ENCODE peak calls at places on chromosomes 12 and 14, in six cellular contexts. P, W, M, A, V and R are unnamed samples.

GRCh38 chr12:62123721-62124203 is 136.4 kb upstream of the USP15 start:
- DNase-seq in W (peak), V (no peak), P (peak), A (peak), M (peak), R (peak)

GRCh38 chr14:51302319-51303030 is 62.4 kb downstream of the TMX1 start:
- DNase-seq in A (no peak), V (no peak), W (no peak), M (no peak), P (no peak), R (no peak)

GRCh38 chr12:66596189-66596588 is 82.7 kb downstream of the GRIP1 start:
- DNase-seq in W (no peak), A (no peak), M (no peak), P (no peak), V (no peak), R (peak)

GRCh38 chr12:131726-132465 is 65.3 kb downstream of the IQSEC3 start:
- DNase-seq in M (no peak), W (no peak), A (no peak), V (no peak), P (no peak), R (no peak)

GRCh38 chr14:96042218-96042930 is 3.2 kb downstream of the C14orf132 start:
- DNase-seq in V (no peak), W (no peak), P (no peak), A (no peak), M (no peak), R (no peak)

GRCh38 chr12:76085159-76085868 is 829 bp upstream of the NAP1L1 start:
- DNase-seq in V (no peak), P (peak), A (no peak), M (no peak), W (no peak), R (peak)

GRCh38 chr14:96164861-96165490 is 39.7 kb upstream of the BDKRB2 start:
- DNase-seq in M (no peak), A (no peak), P (no peak), V (no peak), W (no peak), R (no peak)

GRCh38 chr12:64528616-64529015 is 76.7 kb downstream of the TBK1 start:
- DNase-seq in A (no peak), P (no peak), W (no peak), M (no peak), V (no peak), R (no peak)

GRCh38 chr12:89273525-89273924 is 78.8 kb downstream of the DUSP6 start:
- DNase-seq in P (no peak), W (no peak), A (no peak), M (no peak), V (no peak), R (no peak)

GRCh38 chr14:105275267-105275946 is 25.4 kb downstream of the BRF1 start:
- DNase-seq in P (no peak), V (no peak), M (peak), A (no peak), W (no peak), R (no peak)

GRCh38 chr12:25151476-25151875 is 43.5 kb downstream of the DNAI7 start:
- DNase-seq in W (no peak), V (no peak), P (no peak), A (peak), M (peak), R (peak)

GRCh38 chr12:111409403-111410228 is 3.9 kb downstream of the SH2B3 start:
- DNase-seq in W (no peak), A (no peak), M (peak), V (no peak), P (peak), R (peak)

GRCh38 chr12:95169368-95169767 is 47.9 kb downstream of the FGD6 start:
- DNase-seq in W (no peak), A (no peak), V (no peak), P (no peak), M (no peak), R (peak)

GRCh38 chr14:36720657-36721056 is 59.0 kb downstream of the PAX9 start:
- DNase-seq in P (no peak), W (no peak), M (no peak), A (no peak), V (no peak), R (no peak)

GRCh38 chr12:67482751-67483661 is 165.5 kb upstream of the DYRK2 start:
- DNase-seq in W (peak), M (peak), A (no peak), P (peak), V (peak), R (peak)

GRCh38 chr12:26359576-26359975 is 164.2 kb downstream of the SSPN start:
- DNase-seq in V (no peak), M (no peak), A (no peak), W (no peak), P (no peak), R (no peak)

GRCh38 chr12:56836800-56837663 is 73.9 kb downstream of the HSD17B6 start:
- DNase-seq in A (no peak), M (no peak), P (peak), V (no peak), W (no peak), R (peak)

GRCh38 chr12:90984114-90984513 is 20.7 kb downstream of the EPYC start:
- DNase-seq in V (no peak), P (no peak), A (no peak), W (no peak), M (no peak), R (no peak)

GRCh38 chr12:50201987-50202521 is 34.9 kb upstream of the CERS5 start:
- DNase-seq in W (no peak), M (no peak), V (no peak), P (no peak), A (no peak), R (peak)

GRCh38 chr14:91257328-91258020 is 13.0 kb upstream of the GPR68 start:
- DNase-seq in A (no peak), V (no peak), W (no peak), P (no peak), M (peak), R (no peak)

GRCh38 chr14:91330111-91330696 is 85.7 kb upstream of the GPR68 start:
- DNase-seq in W (no peak), M (no peak), A (no peak), V (no peak), P (no peak), R (no peak)

GRCh38 chr12:15756822-15757221 is 32.4 kb downstream of the EPS8 start:
- DNase-seq in A (no peak), V (no peak), M (no peak), W (no peak), P (no peak), R (no peak)

GRCh38 chr12:77299910-77300772 is 234.8 kb upstream of the E2F7 start:
- DNase-seq in A (no peak), V (no peak), W (no peak), P (no peak), M (no peak), R (no peak)

GRCh38 chr14:64912256-64912655 is 2.0 kb upstream of the CHURC1 start:
- DNase-seq in M (no peak), W (no peak), A (no peak), P (peak), V (no peak), R (no peak)

GRCh38 chr12:121536929-121537813 is 43.7 kb downstream of the KDM2B start:
- DNase-seq in V (peak), P (peak), W (peak), M (peak), A (peak), R (peak)

GRCh38 chr12:50625029-50625875 is 120.5 kb downstream of the DIP2B start:
- DNase-seq in A (no peak), P (peak), W (no peak), M (no peak), V (no peak), R (peak)

GRCh38 chr12:52148541-52149181 is 43.2 kb downstream of the KRT80 start:
- DNase-seq in A (no peak), P (no peak), M (peak), W (no peak), V (no peak), R (no peak)

GRCh38 chr12:18703326-18703725 is 34.5 kb downstream of the PLCZ1 start:
- DNase-seq in M (no peak), A (no peak), P (no peak), V (no peak), W (no peak), R (no peak)

GRCh38 chr12:1738480-1738879 is 47.6 kb downstream of the ADIPOR2 start:
- DNase-seq in M (no peak), A (no peak), V (no peak), W (no peak), P (no peak), R (no peak)

GRCh38 chr12:98595152-98595988 is 1.9 kb downstream of the SLC25A3 start:
- DNase-seq in V (no peak), W (no peak), M (no peak), A (no peak), P (no peak), R (peak)

GRCh38 chr12:109389146-109389545 is 41.4 kb downstream of the MYO1H start:
- DNase-seq in W (no peak), M (no peak), P (peak), V (no peak), A (no peak), R (no peak)

GRCh38 chr14:72607386-72608125 is 286.3 kb downstream of the DPF3 start:
- DNase-seq in A (no peak), W (no peak), V (no peak), P (no peak), M (no peak), R (no peak)

GRCh38 chr12:69042970-69043369 is 110.0 kb upstream of the CPM start:
- DNase-seq in W (no peak), M (no peak), A (peak), V (no peak), P (no peak), R (no peak)

GRCh38 chr12:95318071-95318545 is 100.5 kb downstream of the VEZT start:
- DNase-seq in A (no peak), P (no peak), W (no peak), M (no peak), V (no peak), R (no peak)

GRCh38 chr14:60648169-60648933 is 926 bp downstream of the SIX1 start:
- DNase-seq in W (no peak), P (no peak), V (no peak), A (no peak), M (peak), R (no peak)

GRCh38 chr14:71444030-71444822 is 488.0 kb upstream of the RGS6 start:
- DNase-seq in M (no peak), W (no peak), A (no peak), P (peak), V (no peak), R (no peak)

GRCh38 chr12:130764475-130765185 is 48.5 kb upstream of the RIMBP2 start:
- DNase-seq in W (no peak), V (no peak), P (peak), M (no peak), A (no peak), R (peak)

GRCh38 chr14:24892730-24893059 is 157.3 kb downstream of the STXBP6 start:
- DNase-seq in M (no peak), A (no peak), W (no peak), V (no peak), P (no peak), R (no peak)

GRCh38 chr12:12872934-12873275 is 18.5 kb upstream of the GPRC5A start:
- DNase-seq in A (no peak), M (no peak), P (no peak), V (no peak), W (no peak), R (no peak)

GRCh38 chr12:62260733-62261683 is 804 bp downstream of the USP15 start:
- DNase-seq in P (peak), M (no peak), A (peak), W (peak), V (peak), R (peak)